ENCODE peak calls at places on chromosomes 6 and 20, in seven cellular contexts. W is H1, G is GM12878, M is NB4, I is K562, R is A549, K is HepG2. C is an unnamed sample.

GRCh38 chr6:85660181-85660611 is 17.5 kb upstream of the SYNCRIP start:
- DNase-seq in W (no peak), I (no peak), M (no peak), G (no peak), K (peak; percentile 59), R (peak; percentile 70), C (no peak)

GRCh38 chr6:145006914-145007313 is 721.8 kb downstream of the UTRN start:
- DNase-seq in K (no peak), R (no peak), W (no peak), I (no peak), M (no peak), G (no peak), C (no peak)

GRCh38 chr6:125818225-125818657 is 27.5 kb downstream of the NCOA7 start:
- DNase-seq in G (no peak), R (no peak), K (no peak), I (no peak), W (no peak), M (no peak), C (no peak)

GRCh38 chr20:1282966-1283365 is 16.9 kb downstream of the SNPH start:
- DNase-seq in W (no peak), I (no peak), G (no peak), R (no peak), M (no peak), K (no peak), C (no peak)

GRCh38 chr6:151679081-151679480 is 128.4 kb upstream of the ESR1 start:
- DNase-seq in M (no peak), K (no peak), R (no peak), G (no peak), I (no peak), W (no peak), C (no peak)

GRCh38 chr6:87682310-87682709 is 19.7 kb downstream of the AKIRIN2 start:
- DNase-seq in R (no peak), G (no peak), M (no peak), W (no peak), I (no peak), K (no peak), C (no peak)

GRCh38 chr6:111187874-111188273 is 100.6 kb downstream of the SLC16A10 start:
- DNase-seq in G (no peak), K (no peak), R (no peak), W (no peak), M (no peak), I (no peak), C (no peak)

GRCh38 chr20:2798814-2799213 is 1.6 kb downstream of the CPXM1 start:
- DNase-seq in R (no peak), K (no peak), I (no peak), G (no peak), W (no peak), M (peak; percentile 94), C (no peak)

GRCh38 chr20:59194023-59194935 is 30.7 kb downstream of the ZNF831 start:
- DNase-seq in K (no peak), I (no peak), W (no peak), R (no peak), M (no peak), G (no peak), C (no peak)

GRCh38 chr6:157036245-157036681 is 259.1 kb downstream of the ARID1B start:
- DNase-seq in I (no peak), G (no peak), M (no peak), W (no peak), R (no peak), K (no peak), C (no peak)

GRCh38 chr20:63966172-63966943 is 3.4 kb downstream of the ZNF512B start:
- DNase-seq in K (no peak), W (no peak), G (no peak), M (no peak), R (no peak), I (no peak), C (no peak)
- TF ChIP-seq MAX in K (no peak), W (no peak), G (no peak), M (no peak), R (no peak), I (no peak), C (no peak)

GRCh38 chr20:31712564-31713311 is 9.9 kb downstream of the BCL2L1 start:
- DNase-seq in K (peak; percentile 95), R (peak; percentile 95), W (peak; percentile 86), I (no peak), G (no peak), M (no peak), C (peak; percentile 91)
- TF ChIP-seq POLR2A in K (peak; percentile 39), R (no peak), W (no peak), I (no peak), G (no peak), M (no peak), C (no peak)

DNA sequence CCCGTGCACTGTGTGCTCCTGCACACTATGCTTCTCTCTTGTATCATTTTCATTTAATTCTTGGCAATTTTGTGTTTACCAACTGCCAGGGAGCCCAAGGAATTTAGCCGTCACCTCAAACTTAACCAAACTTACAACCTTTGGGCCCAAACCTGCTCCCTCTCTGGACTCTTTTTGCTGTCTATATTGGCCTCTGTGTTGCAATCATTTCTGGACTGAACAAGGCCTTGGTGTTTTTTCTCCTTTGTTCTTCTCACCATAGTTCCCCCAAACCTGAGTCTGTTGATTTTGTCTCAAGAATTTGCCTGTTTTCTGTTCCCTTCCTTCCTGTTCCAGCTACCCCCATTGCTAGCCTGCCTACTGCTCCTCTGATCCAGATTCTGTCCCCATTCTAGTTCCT is 19.2 kb downstream of the DCBLD1 start:
- DNase-seq in I (no peak), R (no peak), W (no peak), K (peak; percentile 83), G (no peak), M (peak; percentile 32), C (no peak)
- TF ChIP-seq MAX in I (no peak), R (no peak), W (no peak), K (no peak), G (no peak), M (no peak), C (no peak)

GRCh38 chr6:4504700-4505099 is 271.5 kb upstream of the CDYL start:
- DNase-seq in G (no peak), W (no peak), I (no peak), M (no peak), K (no peak), R (no peak), C (no peak)
- TF ChIP-seq POLR2A in G (no peak), W (no peak), I (no peak), M (no peak), K (no peak), R (no peak), C (no peak)

DNA sequence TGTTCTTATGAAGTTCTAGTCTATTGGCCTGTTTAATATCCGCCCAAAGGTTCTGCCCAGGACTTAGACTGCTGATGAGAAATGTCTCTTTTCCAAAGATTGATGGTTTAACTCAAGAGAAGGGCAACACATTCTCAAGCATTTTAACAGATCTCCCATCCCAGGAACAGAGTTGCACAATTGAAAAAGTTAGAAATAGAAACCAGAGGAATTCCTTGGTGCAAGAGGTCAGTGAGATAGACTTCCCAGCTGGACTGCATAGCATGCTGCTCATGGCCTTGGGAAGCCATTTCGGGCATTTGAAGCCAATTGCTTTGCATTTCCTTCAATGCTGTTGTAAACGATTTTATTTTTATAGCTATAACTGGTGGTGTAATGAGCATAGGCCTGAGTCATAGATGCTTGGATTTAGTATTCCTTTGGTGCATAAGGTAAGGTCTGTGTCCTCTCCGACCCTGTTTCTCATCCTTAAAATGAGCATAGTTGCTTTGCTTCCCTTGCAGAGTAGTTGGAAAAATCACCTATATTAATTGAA is 292.2 kb upstream of the JAG1 start:
- DNase-seq in R (no peak), K (no peak), W (no peak), I (no peak), G (no peak), M (no peak), C (no peak)
- TF ChIP-seq MAX in R (no peak), K (no peak), W (no peak), I (no peak), G (no peak), M (no peak), C (no peak)

GRCh38 chr6:73523434-73524123 is 2.7 kb upstream of the EEF1A1 start:
- DNase-seq in R (peak; percentile 84), W (no peak), M (peak; percentile 91), I (peak; percentile 81), K (peak; percentile 66), G (no peak), C (peak; percentile 71)

GRCh38 chr6:73525546-73526330 is 4.9 kb upstream of the EEF1A1 start:
- DNase-seq in I (no peak), R (no peak), G (no peak), W (no peak), K (no peak), M (no peak), C (no peak)

GRCh38 chr6:73519943-73520687 is 717 bp downstream of the EEF1A1 start:
- DNase-seq in I (peak; percentile 64), R (peak; percentile 72), W (no peak), M (peak; percentile 78), K (peak; percentile 59), G (no peak), C (peak; percentile 76)

GRCh38 chr6:73520688-73521350 is at the start of gene EEF1A1:
- DNase-seq in G (peak; percentile 98), M (peak; percentile 100), I (peak; percentile 80), K (peak; percentile 98), W (peak; percentile 99), R (peak; percentile 98), C (peak; percentile 100)

GRCh38 chr6:73521351-73522254 is 771 bp upstream of the EEF1A1 start:
- DNase-seq in K (peak; percentile 69), W (no peak), R (peak; percentile 53), M (peak; percentile 77), I (peak; percentile 62), G (no peak), C (peak; percentile 91)
- TF ChIP-seq POLR2A in K (peak; percentile 58), W (no peak), R (peak; percentile 36), M (no peak), I (no peak), G (no peak), C (no peak)

GRCh38 chr6:35298625-35299140 is 1.1 kb downstream of the DEF6 start:
- DNase-seq in W (no peak), K (no peak), M (peak; percentile 53), G (no peak), I (no peak), R (no peak), C (no peak)
- TF ChIP-seq MAX in W (no peak), K (no peak), M (peak; percentile 15), G (no peak), I (no peak), R (no peak), C (no peak)